ENCODE peak calls at places on chromosome 10, in ten cellular contexts. O, M, T, W, U, P, L, E, K and D are unnamed samples. For H3K27me3, the result is how much of the 10 kb centered on the place peaks cover.

GRCh38 chr10:6423004-6423403 is 157.1 kb downstream of the PRKCQ start:
- DNase-seq in O (no peak), M (no peak), T (no peak), W (peak), U (no peak), P (no peak), L (no peak), E (no peak), K (no peak), D (no peak)

GRCh38 chr10:19493917-19494316 is 322.3 kb upstream of the PLXDC2 start:
- DNase-seq in O (no peak), M (no peak), T (no peak), W (no peak), U (no peak), P (no peak), L (no peak), E (no peak), K (no peak), D (no peak)

GRCh38 chr10:69051303-69051702 is 36.6 kb upstream of the SRGN start:
- DNase-seq in O (no peak), M (no peak), T (no peak), W (peak), U (no peak), P (no peak), L (no peak), E (no peak), K (no peak), D (no peak)

GRCh38 chr10:130974171-130974570 is 337.4 kb downstream of the TCERG1L start:
- DNase-seq in O (no peak), M (no peak), T (no peak), W (no peak), U (no peak), P (no peak), L (no peak), E (no peak), K (no peak), D (no peak)

GRCh38 chr10:5876181-5876768 is 13.4 kb downstream of the ANKRD16 start:
- DNase-seq in O (no peak), M (no peak), T (no peak), W (peak), U (no peak), P (no peak), L (no peak), E (no peak), K (peak), D (no peak)

GRCh38 chr10:115989621-115990020 is 283.4 kb downstream of the GFRA1 start:
- DNase-seq in O (no peak), M (no peak), T (no peak), W (peak), U (no peak), P (no peak), L (no peak), E (no peak), K (no peak), D (peak)

GRCh38 chr10:114372179-114372578 is 32.1 kb downstream of the AFAP1L2 start:
- DNase-seq in O (no peak), M (no peak), T (no peak), W (no peak), U (no peak), P (no peak), L (no peak), E (no peak), K (no peak), D (no peak)

GRCh38 chr10:93751832-93752231 is 5.9 kb upstream of the LGI1 start:
- DNase-seq in O (peak), M (no peak), T (peak), W (peak), U (peak), P (no peak), L (no peak), E (no peak), K (no peak), D (no peak)

GRCh38 chr10:11658801-11659368 is 47.4 kb upstream of the USP6NL start:
- DNase-seq in O (no peak), M (no peak), T (no peak), W (no peak), U (no peak), P (peak), L (no peak), E (no peak), K (no peak), D (no peak)

GRCh38 chr10:79166741-79167140 is 98.0 kb downstream of the ZMIZ1 start:
- DNase-seq in O (no peak), M (no peak), T (no peak), W (no peak), U (no peak), P (no peak), L (peak), E (no peak), K (no peak), D (no peak)

GRCh38 chr10:57973451-57973850 is 294.2 kb downstream of the IPMK start:
- DNase-seq in O (no peak), M (no peak), T (no peak), W (peak), U (no peak), P (no peak), L (no peak), E (no peak), K (no peak), D (no peak)

GRCh38 chr10:110852897-110853296 is 18.8 kb upstream of the PDCD4 start:
- DNase-seq in O (no peak), M (no peak), T (no peak), W (no peak), U (no peak), P (no peak), L (no peak), E (peak), K (no peak), D (no peak)

GRCh38 chr10:19107406-19107805 is 58.8 kb downstream of the MALRD1 start:
- DNase-seq in O (no peak), M (no peak), T (no peak), W (no peak), U (no peak), P (no peak), L (no peak), E (no peak), K (no peak), D (no peak)

GRCh38 chr10:71887767-71888166 is 36.7 kb upstream of the PSAP start:
- DNase-seq in O (no peak), M (no peak), T (no peak), W (no peak), U (no peak), P (no peak), L (no peak), E (no peak), K (no peak), D (no peak)

GRCh38 chr10:71891437-71891836 is 40.4 kb upstream of the PSAP start:
- DNase-seq in O (no peak), M (no peak), T (no peak), W (no peak), U (no peak), P (no peak), L (no peak), E (no peak), K (no peak), D (no peak)

GRCh38 chr10:71889388-71889987 is 38.4 kb upstream of the PSAP start:
- DNase-seq in O (no peak), M (no peak), T (no peak), W (no peak), U (no peak), P (no peak), L (no peak), E (no peak), K (no peak), D (no peak)

GRCh38 chr10:71888248-71888622 is 37.2 kb upstream of the PSAP start:
- DNase-seq in O (no peak), M (no peak), T (no peak), W (no peak), U (no peak), P (no peak), L (no peak), E (no peak), K (no peak), D (no peak)

GRCh38 chr10:71888623-71889387 is 37.8 kb upstream of the PSAP start:
- DNase-seq in O (peak), M (peak), T (peak), W (peak), U (peak), P (peak), L (peak), E (peak), K (peak), D (peak)
- TF ChIP-seq CTCF in O (peak), M (no peak), T (no peak), W (no peak), U (peak), P (no peak), L (no peak), E (no peak), K (no peak), D (peak)

DNA sequence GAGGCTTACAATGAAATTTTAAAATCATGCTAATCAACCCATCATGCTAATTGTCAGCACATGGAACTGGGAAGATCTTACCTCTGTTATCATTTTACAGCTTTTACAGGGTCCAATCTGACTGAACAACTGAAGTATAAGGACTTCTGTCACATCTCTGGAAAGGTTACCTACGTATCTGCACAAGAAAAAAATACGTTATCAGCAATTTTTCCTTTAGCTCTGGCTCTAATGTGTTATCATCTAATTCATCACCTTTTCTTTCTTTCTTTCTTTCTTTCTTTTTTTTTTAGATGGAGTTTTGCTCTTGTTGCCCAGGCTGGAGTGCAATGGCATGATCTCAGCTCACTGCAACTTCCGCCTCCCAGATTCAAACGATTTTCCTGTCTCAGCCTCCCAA is 8.7 kb downstream of the TIAL1 start:
- DNase-seq in O (no peak), M (no peak), T (no peak), W (no peak), U (no peak), P (no peak), L (no peak), E (no peak), K (no peak), D (no peak)
- H3K4me3 ChIP-seq in O (no peak), M (no peak), T (no peak), W (no peak), U (no peak), P (no peak), L (no peak), E (no peak), K (no peak), D (no peak)

DNA sequence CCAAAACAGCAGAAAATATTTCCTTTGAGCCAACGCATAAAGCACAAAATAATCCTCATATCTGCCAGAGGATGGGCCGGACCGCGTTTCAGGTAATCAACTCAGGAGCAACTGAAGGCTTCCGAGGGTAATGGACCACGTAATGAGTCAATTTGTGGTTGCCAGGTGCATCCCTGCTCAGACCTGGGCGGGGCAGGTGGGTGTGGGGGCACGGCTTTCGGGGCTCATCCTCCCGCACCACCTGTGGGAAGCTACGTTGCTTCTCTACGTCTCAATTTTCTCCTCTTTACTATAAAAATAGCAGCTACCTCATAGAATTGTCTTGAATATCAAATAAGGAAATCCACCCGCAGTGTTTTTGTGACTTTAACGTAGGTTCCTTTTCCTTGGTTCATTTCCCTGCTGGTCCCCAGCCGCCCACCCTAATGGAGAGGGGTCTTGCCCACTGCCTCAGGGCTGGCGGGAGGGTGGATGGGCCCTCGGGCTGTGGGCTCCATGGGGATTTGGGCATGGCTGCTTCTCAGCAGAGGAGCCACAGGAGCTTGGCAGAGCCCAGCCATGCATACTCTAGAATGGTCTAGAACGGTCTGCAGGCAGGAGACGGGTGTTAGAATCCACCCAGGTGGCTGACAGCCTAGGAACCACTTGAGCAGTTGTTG is 324.7 kb downstream of the ADARB2 start:
- DNase-seq in O (no peak), M (no peak), T (no peak), W (no peak), U (no peak), P (no peak), L (no peak), E (peak), K (no peak), D (no peak)
- H3K27me3 ChIP-seq in O (under half), M (under half), T (under half), W (under half), U (under half), P (under half), L (under half), E (under half), K (under half), D (under half)

DNA sequence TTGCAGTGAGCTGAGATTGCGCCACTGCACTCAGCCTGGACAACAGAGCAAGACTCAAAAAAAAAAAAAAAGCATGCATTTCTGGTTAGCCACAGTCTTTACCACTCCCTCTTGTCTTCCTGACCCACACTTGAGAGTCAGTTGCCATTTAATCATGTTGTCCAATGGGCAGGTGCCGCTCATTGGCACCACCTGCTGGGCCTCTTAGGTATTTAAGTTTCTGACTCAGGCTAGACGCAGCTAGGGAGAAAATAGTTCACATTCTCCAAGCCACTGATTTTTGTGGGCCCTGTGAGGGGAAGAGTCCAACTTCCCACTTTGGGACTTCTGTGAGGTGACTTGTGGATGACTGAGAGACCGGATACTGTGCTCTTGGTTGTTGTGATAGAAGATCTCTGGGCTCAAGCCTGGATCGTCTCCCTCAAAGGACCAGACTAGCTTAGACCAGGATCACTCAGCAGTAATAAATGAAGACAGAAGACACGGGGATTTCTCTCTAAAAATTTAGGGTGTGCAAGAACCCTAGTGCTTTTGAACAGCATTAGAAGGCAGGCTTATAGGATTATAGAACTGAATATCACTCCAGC is 26.8 kb upstream of the SORCS3 start:
- DNase-seq in O (no peak), M (no peak), T (peak), W (no peak), U (peak), P (no peak), L (no peak), E (peak), K (no peak), D (no peak)
- TF ChIP-seq CTCF in O (peak), M (peak), T (peak), W (peak), U (peak), P (no peak), L (peak), E (no peak), K (peak), D (peak)